ENCODE peak calls at places on chromosomes 1 and 21, in six cellular contexts. J is H54; R is activated CD8-positive, alpha-beta memory T cell treated with anti-CD3 and anti-CD28 coated beads for 1 hour; O is NCI-H1092 treated with DMSO at 0.1 percent for 48 hours; U is LoVo; A is NCI-H1417. P is an unnamed sample.

GRCh38 chr21:35026617-35027557 is 22.2 kb downstream of the RUNX1 start:
- DNase-seq in J (peak; percentile 27), A (no peak), U (no peak), O (no peak), R (peak; percentile 74), P (peak; percentile 76)

GRCh38 chr1:63073530-63074306 is 248.6 kb upstream of the FOXD3 start:
- DNase-seq in O (peak; percentile 5), U (no peak), R (no peak), A (no peak), J (no peak), P (peak; percentile 80)

GRCh38 chr1:145858238-145858936 is 494 bp downstream of the PIAS3 start:
- DNase-seq in R (peak; percentile 54), U (peak; percentile 30), J (peak; percentile 42), A (peak; percentile 52), O (no peak), P (peak; percentile 42)

GRCh38 chr1:112536561-112536960 is 27.8 kb downstream of the WNT2B start:
- DNase-seq in O (no peak), A (no peak), R (no peak), U (no peak), J (no peak), P (no peak)

GRCh38 chr1:180988221-180988826 is 34.3 kb downstream of the STX6 start:
- DNase-seq in A (peak; percentile 96), O (peak; percentile 87), R (no peak), U (no peak), J (no peak), P (no peak)

GRCh38 chr1:54850737-54851136 is 36.3 kb downstream of the DHCR24 start:
- DNase-seq in O (no peak), J (peak; percentile 72), U (no peak), A (no peak), R (no peak), P (no peak)

GRCh38 chr1:172429324-172430127 is 9.0 kb downstream of the C1orf105 start:
- DNase-seq in O (peak; percentile 71), R (no peak), U (peak; percentile 74), J (no peak), A (peak; percentile 76), P (no peak)

GRCh38 chr1:2554621-2555387 is 1.4 kb upstream of the TNFRSF14 start:
- DNase-seq in U (no peak), A (no peak), R (no peak), O (no peak), J (no peak), P (no peak)

GRCh38 chr1:219505886-219506285 is 107.0 kb downstream of the ZC3H11B start:
- DNase-seq in O (no peak), J (no peak), R (no peak), A (no peak), U (peak; percentile 60), P (no peak)

GRCh38 chr1:151831605-151832004 is at the start of gene RORC:
- DNase-seq in J (no peak), A (no peak), R (no peak), U (no peak), O (peak; percentile 41), P (no peak)